ENCODE peak calls at places on chromosomes 13 and 19, in nine cellular contexts. J is naive thymus-derived CD8-positive, alpha-beta T cell; V is tibial nerve; Q is dorsolateral prefrontal cortex; N is AG08395; Z is lung; Y is omental fat pad; O is RWPE1; H is activated naive CD4-positive, alpha-beta T cell. K is an unnamed sample.

GRCh38 chr19:39582442-39582841 is 19.9 kb upstream of the LGALS13 start:
- DNase-seq in J (no peak), V (no peak), Q (no peak), N (no peak), Z (no peak), Y (no peak), O (no peak), H (no peak), K (no peak)

GRCh38 chr13:51520524-51520923 is 63.7 kb upstream of the WDFY2 start:
- DNase-seq in J (no peak), V (no peak), Q (peak), N (no peak), Z (no peak), Y (no peak), O (no peak), H (no peak), K (no peak)

GRCh38 chr13:32031025-32031814 is at the start of gene FRY:
- DNase-seq in J (peak), V (peak), Q (peak), N (peak), Z (peak), Y (peak), O (peak), H (no peak), K (peak)

GRCh38 chr13:78875792-78876580 is 217.0 kb upstream of the OBI1 start:
- DNase-seq in J (peak), V (no peak), Q (no peak), N (no peak), Z (no peak), Y (no peak), O (no peak), H (no peak), K (no peak)

GRCh38 chr19:57905258-57905657 is 11.1 kb downstream of the ZNF417 start:
- DNase-seq in J (no peak), V (no peak), Q (no peak), N (no peak), Z (no peak), Y (no peak), O (no peak), H (no peak), K (no peak)

GRCh38 chr13:108551674-108552073 is 77.7 kb upstream of the MYO16 start:
- DNase-seq in J (no peak), V (no peak), Q (no peak), N (no peak), Z (no peak), Y (no peak), O (no peak), H (no peak), K (no peak)

GRCh38 chr19:18160792-18161690 is 8.1 kb downstream of the PIK3R2 start:
- DNase-seq in J (peak), V (peak), Q (no peak), N (peak), Z (peak), Y (peak), O (peak), H (peak), K (peak)

GRCh38 chr13:29684441-29684840 is 89.0 kb upstream of the SLC7A1 start:
- DNase-seq in J (no peak), V (no peak), Q (no peak), N (peak), Z (no peak), Y (no peak), O (peak), H (no peak), K (no peak)

GRCh38 chr19:15154002-15154612 is 46.7 kb downstream of the NOTCH3 start:
- DNase-seq in J (no peak), V (no peak), Q (no peak), N (peak), Z (no peak), Y (no peak), O (peak), H (no peak), K (no peak)

GRCh38 chr13:51636349-51636890 is 52.2 kb downstream of the WDFY2 start:
- DNase-seq in J (no peak), V (no peak), Q (no peak), N (no peak), Z (no peak), Y (no peak), O (no peak), H (no peak), K (no peak)

GRCh38 chr13:114339779-114340534 is 25.7 kb downstream of the CHAMP1 start:
- DNase-seq in J (peak), V (no peak), Q (no peak), N (peak), Z (no peak), Y (no peak), O (peak), H (no peak), K (peak)

GRCh38 chr13:32427852-32428580 is at the start of gene N4BP2L1:
- DNase-seq in J (peak), V (peak), Q (peak), N (peak), Z (peak), Y (peak), O (no peak), H (peak), K (peak)

GRCh38 chr13:37306778-37307544 is 201.5 kb upstream of the CSNK1A1L start:
- DNase-seq in J (no peak), V (no peak), Q (no peak), N (peak), Z (no peak), Y (no peak), O (peak), H (no peak), K (no peak)

GRCh38 chr19:44277331-44277730 is 17.6 kb downstream of the ZNF233 start:
- DNase-seq in J (no peak), V (no peak), Q (no peak), N (no peak), Z (no peak), Y (no peak), O (no peak), H (no peak), K (no peak)

GRCh38 chr13:21176195-21176981 is at the start of the genes MRPL57 and SKA3:
- DNase-seq in J (peak), V (peak), Q (peak), N (peak), Z (peak), Y (peak), O (peak), H (peak), K (peak)

GRCh38 chr13:66835040-66835628 is 395.0 kb downstream of the PCDH9 start:
- DNase-seq in J (no peak), V (peak), Q (peak), N (no peak), Z (no peak), Y (peak), O (no peak), H (no peak), K (no peak)

GRCh38 chr13:86922936-86923335 is 748.2 kb upstream of the SLITRK5 start:
- DNase-seq in J (no peak), V (no peak), Q (no peak), N (no peak), Z (no peak), Y (no peak), O (no peak), H (no peak), K (no peak)

GRCh38 chr13:44971656-44972595 is 17.3 kb downstream of the NUFIP1 start:
- DNase-seq in J (no peak), V (no peak), Q (no peak), N (no peak), Z (no peak), Y (no peak), O (no peak), H (no peak), K (no peak)

K was measured in GDM1.